ENCODE peak calls at places on chromosomes 12 and 14, in seven cellular contexts. One of them, this sample, is unnamed.

GRCh38 chr14:94394025-94394493 is 5.7 kb upstream of the SERPINA1 start:
- DNase-seq in PC-3: no peak
- DNase-seq in caudate nucleus: no peak
- DNase-seq in fibroblast of lung: no peak
- DNase-seq in pons: no peak
- DNase-seq in Calu3: no peak
- DNase-seq in GM04504: no peak
- DNase-seq in this sample: no peak

GRCh38 chr12:1422604-1423315 is 171.6 kb downstream of the FBXL14 start:
- DNase-seq in GM04504: no peak
- DNase-seq in pons: no peak
- DNase-seq in PC-3: no peak
- DNase-seq in caudate nucleus: no peak
- DNase-seq in fibroblast of lung: no peak
- DNase-seq in Calu3: no peak
- DNase-seq in this sample: peak

GRCh38 chr12:42798811-42799438 is 209.4 kb upstream of the PRICKLE1 start:
- DNase-seq in pons: no peak
- DNase-seq in Calu3: no peak
- DNase-seq in caudate nucleus: no peak
- DNase-seq in GM04504: no peak
- DNase-seq in PC-3: peak
- DNase-seq in fibroblast of lung: peak
- DNase-seq in this sample: no peak

GRCh38 chr12:62846506-62846905 is 88.4 kb downstream of the PPM1H start:
- DNase-seq in pons: no peak
- DNase-seq in Calu3: no peak
- DNase-seq in GM04504: no peak
- DNase-seq in fibroblast of lung: no peak
- DNase-seq in caudate nucleus: no peak
- DNase-seq in PC-3: no peak
- DNase-seq in this sample: no peak

GRCh38 chr14:66677780-66678179 is 169.8 kb downstream of the GPHN start:
- DNase-seq in PC-3: no peak
- DNase-seq in caudate nucleus: no peak
- DNase-seq in Calu3: no peak
- DNase-seq in pons: no peak
- DNase-seq in fibroblast of lung: no peak
- DNase-seq in GM04504: no peak
- DNase-seq in this sample: no peak

GRCh38 chr14:54169254-54169924 is 212.8 kb upstream of the BMP4 start:
- DNase-seq in pons: no peak
- DNase-seq in PC-3: peak
- DNase-seq in fibroblast of lung: peak
- DNase-seq in GM04504: no peak
- DNase-seq in caudate nucleus: no peak
- DNase-seq in Calu3: peak
- DNase-seq in this sample: no peak

GRCh38 chr14:55272415-55272786 is 1.2 kb downstream of the FBXO34 start:
- DNase-seq in caudate nucleus: no peak
- DNase-seq in Calu3: no peak
- DNase-seq in pons: no peak
- DNase-seq in fibroblast of lung: no peak
- DNase-seq in GM04504: no peak
- DNase-seq in PC-3: no peak
- DNase-seq in this sample: no peak

GRCh38 chr14:70995671-70996070 is 88.4 kb downstream of the PCNX1 start:
- DNase-seq in fibroblast of lung: no peak
- DNase-seq in GM04504: no peak
- DNase-seq in Calu3: peak
- DNase-seq in pons: no peak
- DNase-seq in PC-3: no peak
- DNase-seq in caudate nucleus: no peak
- DNase-seq in this sample: no peak

GRCh38 chr12:105951732-105952131 is 187.0 kb downstream of the NUAK1 start:
- DNase-seq in caudate nucleus: no peak
- DNase-seq in GM04504: no peak
- DNase-seq in PC-3: no peak
- DNase-seq in Calu3: no peak
- DNase-seq in fibroblast of lung: no peak
- DNase-seq in pons: no peak
- DNase-seq in this sample: no peak

GRCh38 chr14:36243183-36243582 is 66.7 kb upstream of the PTCSC3 start:
- DNase-seq in GM04504: no peak
- DNase-seq in PC-3: no peak
- DNase-seq in caudate nucleus: no peak
- DNase-seq in Calu3: no peak
- DNase-seq in pons: no peak
- DNase-seq in fibroblast of lung: no peak
- DNase-seq in this sample: no peak

GRCh38 chr12:13843841-13844240 is 137.6 kb downstream of the GRIN2B start:
- DNase-seq in PC-3: no peak
- DNase-seq in GM04504: no peak
- DNase-seq in fibroblast of lung: no peak
- DNase-seq in Calu3: no peak
- DNase-seq in pons: no peak
- DNase-seq in caudate nucleus: no peak
- DNase-seq in this sample: no peak